ENCODE peak calls at places on chromosomes 6 and 20, in six cellular contexts. D is colonic mucosa, P is H9, W is tibial nerve, S is hepatocyte, A is GM23338. B is an unnamed sample.

GRCh38 chr6:32974541-32975308 is 6.3 kb downstream of the BRD2 start:
- DNase-seq in D (no peak), W (no peak), A (no peak), P (no peak), S (no peak), B (no peak)

GRCh38 chr20:9672027-9672426 is 157.6 kb downstream of the LAMP5 start:
- DNase-seq in A (no peak), S (no peak), W (no peak), P (no peak), D (no peak), B (no peak)

GRCh38 chr6:169221264-169221663 is 32.4 kb downstream of the THBS2 start:
- DNase-seq in D (no peak), W (no peak), S (no peak), P (no peak), A (peak), B (no peak)

GRCh38 chr20:54464003-54464402 is 11.4 kb upstream of the DOK5 start:
- DNase-seq in A (no peak), D (no peak), S (no peak), P (no peak), W (no peak), B (no peak)

GRCh38 chr20:57905448-57905847 is 195.6 kb upstream of the PMEPA1 start:
- DNase-seq in D (no peak), P (no peak), W (no peak), S (no peak), A (no peak), B (no peak)

GRCh38 chr20:45911486-45912343 is at the start of gene PLTP:
- DNase-seq in A (peak), P (peak), D (peak), W (peak), S (peak), B (peak)

GRCh38 chr6:41689171-41690008 is 46.0 kb downstream of the TFEB start:
- DNase-seq in A (no peak), D (no peak), P (no peak), W (no peak), S (no peak), B (no peak)

GRCh38 chr6:109807881-109808280 is 116.8 kb downstream of the FIG4 start:
- DNase-seq in S (no peak), D (no peak), P (no peak), A (no peak), W (no peak), B (no peak)

GRCh38 chr20:41226426-41226825 is 89.1 kb downstream of the PLCG1 start:
- DNase-seq in A (no peak), W (no peak), S (no peak), P (no peak), D (no peak), B (no peak)

GRCh38 chr6:68087399-68088133 is 547.5 kb upstream of the ADGRB3 start:
- DNase-seq in P (no peak), A (no peak), D (no peak), W (no peak), S (no peak), B (no peak)

GRCh38 chr6:84798257-84798656 is 33.9 kb upstream of the TBX18 start:
- DNase-seq in A (no peak), D (no peak), P (no peak), S (no peak), W (no peak), B (no peak)

GRCh38 chr6:25088513-25088912 is 152.8 kb upstream of the RIPOR2 start:
- DNase-seq in D (no peak), A (no peak), W (no peak), P (no peak), S (no peak), B (no peak)

GRCh38 chr6:39907871-39908575 is 26.2 kb downstream of the MOCS1 start:
- DNase-seq in A (no peak), W (no peak), D (no peak), S (no peak), P (no peak), B (no peak)

GRCh38 chr20:37986873-37987601 is 46.2 kb downstream of the TTI1 start:
- DNase-seq in S (peak), D (no peak), A (peak), P (no peak), W (peak), B (no peak)
- H3K27ac ChIP-seq in S (peak), D (no peak), A (no peak), P (no peak), W (no peak), B (peak)

GRCh38 chr20:38007526-38007925 is 25.7 kb downstream of the TTI1 start:
- DNase-seq in S (no peak), P (no peak), W (no peak), A (no peak), D (no peak), B (no peak)

GRCh38 chr20:38004416-38004815 is 28.8 kb downstream of the TTI1 start:
- DNase-seq in W (no peak), D (no peak), S (no peak), A (no peak), P (no peak), B (no peak)

GRCh38 chr20:38005866-38006265 is 27.4 kb downstream of the TTI1 start:
- DNase-seq in D (no peak), P (no peak), S (no peak), W (no peak), A (no peak), B (no peak)

GRCh38 chr20:38012332-38012731 is 20.9 kb downstream of the TTI1 start:
- DNase-seq in P (no peak), A (no peak), S (no peak), D (no peak), W (no peak), B (no peak)

DNA sequence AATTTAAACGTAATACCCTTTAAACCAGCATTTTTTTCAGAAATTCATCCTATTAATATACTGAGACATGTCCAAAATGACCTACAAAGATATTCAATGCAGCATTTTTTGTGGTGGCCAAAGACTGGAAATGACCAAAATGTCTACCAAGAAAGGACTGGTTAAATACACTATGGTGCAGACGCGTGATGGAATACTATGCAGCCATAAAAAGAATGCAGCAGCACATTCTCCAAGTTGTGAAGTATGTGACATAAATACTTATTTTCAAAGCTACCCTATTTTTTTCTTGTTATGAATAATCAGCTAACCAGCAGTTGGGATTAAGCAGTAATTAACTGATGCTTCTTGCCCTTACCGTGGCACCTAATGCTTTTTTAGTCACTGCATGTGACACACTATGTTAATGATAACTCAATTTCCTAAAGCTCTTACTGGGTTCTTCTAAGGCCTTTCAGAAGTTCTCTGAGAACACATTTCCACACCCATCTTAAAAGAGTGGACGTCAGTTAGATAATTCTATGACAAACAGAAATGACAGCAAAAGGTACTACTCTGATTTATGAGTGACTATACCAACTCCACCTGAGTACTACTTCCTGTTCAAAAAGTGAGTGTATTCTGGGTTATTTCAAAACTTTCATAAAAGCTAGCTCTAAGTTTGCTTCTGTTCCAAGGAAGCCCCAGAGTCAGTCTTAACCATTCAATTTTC is 24.9 kb downstream of the TTI1 start:
- DNase-seq in S (no peak), P (no peak), W (no peak), D (no peak), A (no peak), B (no peak)
- H3K27ac ChIP-seq in S (no peak), P (no peak), W (no peak), D (no peak), A (no peak), B (no peak)

DNA sequence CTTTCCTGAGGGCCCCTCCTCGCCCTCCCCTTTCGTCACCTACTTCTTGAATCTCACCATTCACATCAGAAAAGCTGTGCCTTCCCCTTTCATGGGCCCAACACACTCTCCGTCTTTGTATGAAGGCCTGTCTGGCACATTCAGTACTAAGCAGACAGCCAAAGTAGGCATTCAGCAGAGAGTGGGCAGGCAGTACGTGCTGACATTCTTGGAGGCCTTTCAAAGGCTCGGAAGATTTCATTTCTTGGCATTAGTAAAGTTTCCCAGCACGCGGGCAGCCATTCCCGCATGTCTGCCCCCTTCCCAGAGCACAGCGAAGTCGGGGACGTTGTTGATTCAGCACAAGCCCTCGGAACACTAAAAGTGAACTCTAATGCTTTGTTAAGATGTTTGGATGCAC is 18.0 kb downstream of the NEDD9 start:
- DNase-seq in D (no peak), P (no peak), S (no peak), W (no peak), A (no peak), B (peak)
- H3K27ac ChIP-seq in D (peak), P (no peak), S (no peak), W (peak), A (no peak), B (peak)

DNA sequence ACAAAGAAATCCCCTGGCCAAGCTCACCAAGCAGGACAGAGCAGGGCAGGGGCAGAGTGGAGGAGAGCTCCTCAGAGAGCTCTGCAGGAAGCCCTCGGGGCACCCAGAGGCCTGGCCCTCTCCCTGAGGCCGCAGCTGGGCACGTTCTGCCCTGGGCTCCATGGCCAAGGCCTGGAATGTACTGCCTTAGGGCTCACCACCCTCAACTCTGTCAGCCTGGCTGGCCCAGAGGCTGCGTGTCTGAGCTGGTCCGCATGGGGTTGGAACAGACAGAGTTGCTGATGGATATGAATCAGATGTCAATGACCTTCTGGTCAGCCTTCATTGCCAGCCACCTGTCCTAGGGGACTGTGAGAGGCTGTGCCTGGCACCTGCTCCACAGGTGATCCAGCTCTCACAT is 33.3 kb upstream of the PCMTD2 start:
- DNase-seq in D (no peak), P (no peak), W (no peak), A (no peak), S (peak), B (no peak)
- H3K27ac ChIP-seq in D (no peak), P (no peak), W (no peak), A (no peak), S (peak), B (no peak)